ENCODE peak calls at places on chromosomes 12 and 14, in ten cellular contexts. D is NCI-H2029 treated with DMSO at 0.1 percent for 48 hours; N is GM04503; M is CD8-positive, alpha-beta memory T cell; F is astrocyte of the cerebellum; O is foreskin keratinocyte; H is heart left ventricle; V is globus pallidus; I is central memory CD8-positive, alpha-beta T cell; P is germinal center. Z is an unnamed sample.

GRCh38 chr12:53078425-53079225 is 565 bp downstream of the SPRYD3 start:
- DNase-seq in D (no peak), N (no peak), M (no peak), F (no peak), O (peak), H (no peak), V (no peak), I (no peak), P (peak), Z (peak)

GRCh38 chr12:40999212-40999611 is 188.9 kb upstream of the PDZRN4 start:
- DNase-seq in D (no peak), N (no peak), M (no peak), F (no peak), O (no peak), H (no peak), V (no peak), I (no peak), P (no peak), Z (no peak)

GRCh38 chr12:57750561-57751431 is 1.3 kb downstream of the CDK4 start:
- DNase-seq in D (no peak), N (no peak), M (no peak), F (no peak), O (no peak), H (no peak), V (no peak), I (no peak), P (no peak), Z (no peak)

GRCh38 chr12:65618574-65618973 is 205.7 kb upstream of the HMGA2 start:
- DNase-seq in D (no peak), N (no peak), M (no peak), F (no peak), O (no peak), H (no peak), V (no peak), I (no peak), P (no peak), Z (no peak)

GRCh38 chr12:39441963-39442894 is 691 bp downstream of the KIF21A start:
- DNase-seq in D (peak), N (no peak), M (peak), F (no peak), O (no peak), H (peak), V (peak), I (peak), P (peak), Z (peak)

GRCh38 chr14:67729072-67729561 is 27.4 kb downstream of the RDH12 start:
- DNase-seq in D (no peak), N (no peak), M (no peak), F (no peak), O (no peak), H (no peak), V (no peak), I (no peak), P (no peak), Z (no peak)

GRCh38 chr12:64782181-64782580 is 23.0 kb upstream of the GNS start:
- DNase-seq in D (no peak), N (no peak), M (no peak), F (no peak), O (no peak), H (no peak), V (no peak), I (no peak), P (no peak), Z (no peak)

GRCh38 chr12:85575115-85576096 is 260.8 kb downstream of the RASSF9 start:
- DNase-seq in D (peak), N (peak), M (no peak), F (peak), O (peak), H (peak), V (peak), I (no peak), P (peak), Z (peak)

GRCh38 chr14:50773632-50774541 is 57.1 kb downstream of the NIN start:
- DNase-seq in D (peak), N (no peak), M (no peak), F (peak), O (peak), H (peak), V (peak), I (no peak), P (peak), Z (peak)